ENCODE peak calls at places on chromosome 21, in ten cellular contexts. One of them, this sample, is unnamed.
A peak's percentile ranks its signal among the peaks of the same experiment; 100 is the strongest.

GRCh38 chr21:33951276-33952178 is 35.9 kb upstream of the ATP5PO start:
- DNase-seq in CD14-positive monocyte: no peak
- DNase-seq in fibroblast of the aortic adventitia: peak; percentile 35
- DNase-seq in stomach: no peak
- DNase-seq in GM13976: no peak
- DNase-seq in sigmoid colon: no peak
- DNase-seq in right atrium auricular region: no peak
- DNase-seq in upper lobe of right lung: no peak
- DNase-seq in fibroblast of mammary gland: peak; percentile 75
- DNase-seq in DND-41: no peak
- DNase-seq in this sample: no peak

GRCh38 chr21:41951876-41952567 is 1.8 kb downstream of the C2CD2 start:
- DNase-seq in GM13976: no peak
- DNase-seq in stomach: no peak
- DNase-seq in upper lobe of right lung: no peak
- DNase-seq in fibroblast of the aortic adventitia: no peak
- DNase-seq in CD14-positive monocyte: no peak
- DNase-seq in right atrium auricular region: no peak
- DNase-seq in DND-41: no peak
- DNase-seq in fibroblast of mammary gland: no peak
- DNase-seq in sigmoid colon: no peak
- DNase-seq in this sample: peak; percentile 49

GRCh38 chr21:37427221-37427620 is 60.6 kb downstream of the DYRK1A start:
- DNase-seq in fibroblast of mammary gland: no peak
- DNase-seq in stomach: no peak
- DNase-seq in CD14-positive monocyte: no peak
- DNase-seq in right atrium auricular region: no peak
- DNase-seq in fibroblast of the aortic adventitia: no peak
- DNase-seq in sigmoid colon: no peak
- DNase-seq in GM13976: no peak
- DNase-seq in upper lobe of right lung: no peak
- DNase-seq in DND-41: no peak
- DNase-seq in this sample: no peak

GRCh38 chr21:14797543-14797942 is 251.4 kb upstream of the SAMSN1 start:
- DNase-seq in fibroblast of the aortic adventitia: no peak
- DNase-seq in GM13976: no peak
- DNase-seq in stomach: no peak
- DNase-seq in right atrium auricular region: no peak
- DNase-seq in upper lobe of right lung: no peak
- DNase-seq in DND-41: no peak
- DNase-seq in fibroblast of mammary gland: no peak
- DNase-seq in CD14-positive monocyte: no peak
- DNase-seq in sigmoid colon: no peak
- DNase-seq in this sample: no peak

GRCh38 chr21:36125513-36126121 is 9.3 kb upstream of the CBR3 start:
- DNase-seq in sigmoid colon: no peak
- DNase-seq in stomach: peak; percentile 71
- DNase-seq in GM13976: peak; percentile 53
- DNase-seq in fibroblast of the aortic adventitia: peak; percentile 71
- DNase-seq in CD14-positive monocyte: no peak
- DNase-seq in DND-41: peak; percentile 66
- DNase-seq in fibroblast of mammary gland: peak; percentile 61
- DNase-seq in right atrium auricular region: peak; percentile 67
- DNase-seq in upper lobe of right lung: peak; percentile 70
- DNase-seq in this sample: no peak

GRCh38 chr21:42195378-42196031 is 23.4 kb upstream of the ABCG1 start:
- DNase-seq in DND-41: peak; percentile 51
- DNase-seq in CD14-positive monocyte: peak; percentile 92
- DNase-seq in stomach: no peak
- DNase-seq in GM13976: no peak
- DNase-seq in upper lobe of right lung: peak; percentile 82
- DNase-seq in fibroblast of mammary gland: peak; percentile 66
- DNase-seq in fibroblast of the aortic adventitia: peak; percentile 49
- DNase-seq in sigmoid colon: no peak
- DNase-seq in right atrium auricular region: peak; percentile 63
- DNase-seq in this sample: no peak

GRCh38 chr21:42466700-42467612 is 29.1 kb downstream of the RSPH1 start:
- DNase-seq in CD14-positive monocyte: no peak
- DNase-seq in upper lobe of right lung: no peak
- DNase-seq in GM13976: peak; percentile 57
- DNase-seq in sigmoid colon: no peak
- DNase-seq in DND-41: no peak
- DNase-seq in fibroblast of mammary gland: no peak
- DNase-seq in stomach: no peak
- DNase-seq in right atrium auricular region: no peak
- DNase-seq in fibroblast of the aortic adventitia: peak; percentile 2
- DNase-seq in this sample: no peak

GRCh38 chr21:32782698-32783097 is 11.1 kb upstream of the PAXBP1 start:
- DNase-seq in DND-41: no peak
- DNase-seq in GM13976: no peak
- DNase-seq in right atrium auricular region: no peak
- DNase-seq in upper lobe of right lung: no peak
- DNase-seq in sigmoid colon: no peak
- DNase-seq in fibroblast of the aortic adventitia: peak; percentile 36
- DNase-seq in CD14-positive monocyte: no peak
- DNase-seq in stomach: no peak
- DNase-seq in fibroblast of mammary gland: peak; percentile 25
- DNase-seq in this sample: no peak

GRCh38 chr21:42731264-42732032 is 78.0 kb downstream of the PDE9A start:
- DNase-seq in fibroblast of the aortic adventitia: no peak
- DNase-seq in fibroblast of mammary gland: no peak
- DNase-seq in right atrium auricular region: no peak
- DNase-seq in upper lobe of right lung: no peak
- DNase-seq in GM13976: peak; percentile 8
- DNase-seq in stomach: no peak
- DNase-seq in CD14-positive monocyte: no peak
- DNase-seq in sigmoid colon: peak; percentile 88
- DNase-seq in DND-41: no peak
- DNase-seq in this sample: no peak

GRCh38 chr21:33036430-33037162 is 10.9 kb downstream of the OLIG2 start:
- DNase-seq in upper lobe of right lung: no peak
- DNase-seq in stomach: peak; percentile 32
- DNase-seq in CD14-positive monocyte: peak; percentile 90
- DNase-seq in fibroblast of mammary gland: peak; percentile 61
- DNase-seq in right atrium auricular region: no peak
- DNase-seq in sigmoid colon: peak; percentile 68
- DNase-seq in fibroblast of the aortic adventitia: peak; percentile 58
- DNase-seq in DND-41: peak; percentile 62
- DNase-seq in GM13976: no peak
- DNase-seq in this sample: no peak

GRCh38 chr21:16079830-16080229 is 350.0 kb downstream of the USP25 start:
- DNase-seq in DND-41: no peak
- DNase-seq in right atrium auricular region: no peak
- DNase-seq in CD14-positive monocyte: no peak
- DNase-seq in upper lobe of right lung: no peak
- DNase-seq in fibroblast of the aortic adventitia: peak; percentile 37
- DNase-seq in fibroblast of mammary gland: peak; percentile 83
- DNase-seq in GM13976: no peak
- DNase-seq in stomach: no peak
- DNase-seq in sigmoid colon: no peak
- DNase-seq in this sample: no peak

GRCh38 chr21:24045775-24046215 is 1561.5 kb downstream of the MRPL39 start:
- DNase-seq in stomach: peak; percentile 66
- DNase-seq in right atrium auricular region: peak; percentile 77
- DNase-seq in DND-41: peak; percentile 35
- DNase-seq in GM13976: no peak
- DNase-seq in CD14-positive monocyte: no peak
- DNase-seq in fibroblast of the aortic adventitia: peak; percentile 78
- DNase-seq in sigmoid colon: peak; percentile 70
- DNase-seq in fibroblast of mammary gland: peak; percentile 86
- DNase-seq in upper lobe of right lung: no peak
- DNase-seq in this sample: no peak

GRCh38 chr21:37410639-37411038 is 44.1 kb downstream of the DYRK1A start:
- DNase-seq in DND-41: no peak
- DNase-seq in sigmoid colon: no peak
- DNase-seq in fibroblast of mammary gland: no peak
- DNase-seq in right atrium auricular region: no peak
- DNase-seq in fibroblast of the aortic adventitia: no peak
- DNase-seq in stomach: no peak
- DNase-seq in GM13976: no peak
- DNase-seq in CD14-positive monocyte: no peak
- DNase-seq in upper lobe of right lung: no peak
- DNase-seq in this sample: no peak

GRCh38 chr21:27149034-27149433 is 182.1 kb upstream of the ADAMTS5 start:
- DNase-seq in GM13976: no peak
- DNase-seq in upper lobe of right lung: no peak
- DNase-seq in fibroblast of mammary gland: no peak
- DNase-seq in right atrium auricular region: no peak
- DNase-seq in fibroblast of the aortic adventitia: peak; percentile 80
- DNase-seq in stomach: no peak
- DNase-seq in CD14-positive monocyte: no peak
- DNase-seq in DND-41: no peak
- DNase-seq in sigmoid colon: no peak
- DNase-seq in this sample: no peak

GRCh38 chr21:21029159-21029558 is 30.9 kb downstream of the NCAM2 start:
- DNase-seq in fibroblast of the aortic adventitia: peak; percentile 8
- DNase-seq in CD14-positive monocyte: no peak
- DNase-seq in sigmoid colon: no peak
- DNase-seq in right atrium auricular region: no peak
- DNase-seq in stomach: no peak
- DNase-seq in fibroblast of mammary gland: no peak
- DNase-seq in GM13976: no peak
- DNase-seq in upper lobe of right lung: no peak
- DNase-seq in DND-41: peak; percentile 33
- DNase-seq in this sample: no peak

GRCh38 chr21:32813265-32813903 is 41.8 kb upstream of the PAXBP1 start:
- DNase-seq in stomach: no peak
- DNase-seq in DND-41: no peak
- DNase-seq in fibroblast of the aortic adventitia: no peak
- DNase-seq in fibroblast of mammary gland: no peak
- DNase-seq in sigmoid colon: no peak
- DNase-seq in CD14-positive monocyte: no peak
- DNase-seq in upper lobe of right lung: no peak
- DNase-seq in right atrium auricular region: no peak
- DNase-seq in GM13976: peak; percentile 30
- DNase-seq in this sample: no peak

DNA sequence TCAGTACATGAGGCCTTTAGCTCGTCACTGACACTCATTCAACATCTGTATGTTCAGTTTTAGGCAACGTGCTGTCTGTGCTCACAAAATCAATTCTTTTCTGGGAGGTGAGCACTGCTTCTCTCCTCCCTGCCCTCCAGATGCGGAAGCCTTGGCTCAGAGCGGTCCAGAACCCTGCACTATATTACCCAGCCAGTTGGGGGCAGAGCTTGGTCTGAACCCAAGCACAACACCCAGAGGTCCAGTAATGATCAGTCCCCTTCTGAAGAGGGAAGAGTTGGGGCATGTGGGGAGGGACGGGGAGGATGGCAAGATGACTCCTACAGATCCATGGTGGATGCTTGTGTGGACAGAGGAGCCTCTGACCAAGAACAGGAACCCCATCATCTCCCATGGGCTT is 5.6 kb upstream of the DSCAM start:
- DNase-seq in upper lobe of right lung: no peak
- DNase-seq in CD14-positive monocyte: no peak
- DNase-seq in sigmoid colon: no peak
- DNase-seq in GM13976: no peak
- DNase-seq in right atrium auricular region: no peak
- DNase-seq in fibroblast of mammary gland: no peak
- DNase-seq in fibroblast of the aortic adventitia: no peak
- DNase-seq in DND-41: no peak
- DNase-seq in stomach: no peak
- DNase-seq in this sample: no peak
- TF ChIP-seq CTCF in upper lobe of right lung: no peak
- TF ChIP-seq CTCF in CD14-positive monocyte: no peak
- TF ChIP-seq CTCF in sigmoid colon: no peak
- TF ChIP-seq CTCF in GM13976: no peak
- TF ChIP-seq CTCF in right atrium auricular region: no peak
- TF ChIP-seq CTCF in fibroblast of mammary gland: no peak
- TF ChIP-seq CTCF in fibroblast of the aortic adventitia: no peak
- TF ChIP-seq CTCF in DND-41: peak; percentile 34
- TF ChIP-seq CTCF in stomach: no peak
- TF ChIP-seq CTCF in this sample: no peak

GRCh38 chr21:38853421-38853919 is 47.7 kb downstream of the ETS2 start:
- DNase-seq in right atrium auricular region: no peak
- DNase-seq in sigmoid colon: no peak
- DNase-seq in fibroblast of mammary gland: peak; percentile 95
- DNase-seq in stomach: peak; percentile 53
- DNase-seq in CD14-positive monocyte: peak; percentile 80
- DNase-seq in DND-41: peak; percentile 72
- DNase-seq in fibroblast of the aortic adventitia: peak; percentile 85
- DNase-seq in upper lobe of right lung: no peak
- DNase-seq in GM13976: no peak
- DNase-seq in this sample: no peak
- TF ChIP-seq CTCF in right atrium auricular region: no peak
- TF ChIP-seq CTCF in sigmoid colon: no peak
- TF ChIP-seq CTCF in fibroblast of mammary gland: no peak
- TF ChIP-seq CTCF in stomach: no peak
- TF ChIP-seq CTCF in CD14-positive monocyte: no peak
- TF ChIP-seq CTCF in DND-41: no peak
- TF ChIP-seq CTCF in fibroblast of the aortic adventitia: no peak
- TF ChIP-seq CTCF in upper lobe of right lung: no peak
- TF ChIP-seq CTCF in GM13976: no peak
- TF ChIP-seq CTCF in this sample: no peak

GRCh38 chr21:35026617-35027557 is 22.2 kb downstream of the RUNX1 start:
- DNase-seq in DND-41: peak; percentile 96
- DNase-seq in sigmoid colon: peak; percentile 71
- DNase-seq in GM13976: peak; percentile 75
- DNase-seq in stomach: peak; percentile 74
- DNase-seq in fibroblast of mammary gland: no peak
- DNase-seq in right atrium auricular region: peak; percentile 62
- DNase-seq in fibroblast of the aortic adventitia: peak; percentile 46
- DNase-seq in CD14-positive monocyte: peak; percentile 70
- DNase-seq in upper lobe of right lung: peak; percentile 86
- DNase-seq in this sample: no peak
- TF ChIP-seq CTCF in DND-41: peak; percentile 35
- TF ChIP-seq CTCF in sigmoid colon: no peak
- TF ChIP-seq CTCF in GM13976: peak; percentile 4
- TF ChIP-seq CTCF in stomach: no peak
- TF ChIP-seq CTCF in fibroblast of mammary gland: no peak
- TF ChIP-seq CTCF in right atrium auricular region: no peak
- TF ChIP-seq CTCF in fibroblast of the aortic adventitia: no peak
- TF ChIP-seq CTCF in CD14-positive monocyte: no peak
- TF ChIP-seq CTCF in upper lobe of right lung: no peak
- TF ChIP-seq CTCF in this sample: peak; percentile 20

GRCh38 chr21:18524097-18524496 is 120.5 kb upstream of the TMPRSS15 start:
- DNase-seq in CD14-positive monocyte: no peak
- DNase-seq in GM13976: no peak
- DNase-seq in fibroblast of mammary gland: no peak
- DNase-seq in stomach: no peak
- DNase-seq in DND-41: no peak
- DNase-seq in fibroblast of the aortic adventitia: no peak
- DNase-seq in right atrium auricular region: no peak
- DNase-seq in sigmoid colon: no peak
- DNase-seq in upper lobe of right lung: no peak
- DNase-seq in this sample: no peak

GRCh38 chr21:18517905-18518566 is 114.5 kb upstream of the TMPRSS15 start:
- DNase-seq in CD14-positive monocyte: no peak
- DNase-seq in GM13976: no peak
- DNase-seq in upper lobe of right lung: no peak
- DNase-seq in stomach: no peak
- DNase-seq in DND-41: no peak
- DNase-seq in fibroblast of mammary gland: no peak
- DNase-seq in fibroblast of the aortic adventitia: no peak
- DNase-seq in sigmoid colon: no peak
- DNase-seq in right atrium auricular region: no peak
- DNase-seq in this sample: no peak

GRCh38 chr21:18521204-18521603 is 117.6 kb upstream of the TMPRSS15 start:
- DNase-seq in GM13976: no peak
- DNase-seq in CD14-positive monocyte: no peak
- DNase-seq in fibroblast of mammary gland: no peak
- DNase-seq in sigmoid colon: no peak
- DNase-seq in upper lobe of right lung: no peak
- DNase-seq in right atrium auricular region: no peak
- DNase-seq in stomach: no peak
- DNase-seq in fibroblast of the aortic adventitia: no peak
- DNase-seq in DND-41: no peak
- DNase-seq in this sample: no peak

GRCh38 chr21:18522181-18522771 is 118.7 kb upstream of the TMPRSS15 start:
- DNase-seq in right atrium auricular region: no peak
- DNase-seq in GM13976: no peak
- DNase-seq in sigmoid colon: no peak
- DNase-seq in fibroblast of the aortic adventitia: peak; percentile 8
- DNase-seq in CD14-positive monocyte: no peak
- DNase-seq in fibroblast of mammary gland: no peak
- DNase-seq in DND-41: no peak
- DNase-seq in stomach: no peak
- DNase-seq in upper lobe of right lung: no peak
- DNase-seq in this sample: no peak
- TF ChIP-seq CTCF in right atrium auricular region: no peak
- TF ChIP-seq CTCF in GM13976: no peak
- TF ChIP-seq CTCF in sigmoid colon: peak; percentile 25
- TF ChIP-seq CTCF in fibroblast of the aortic adventitia: no peak
- TF ChIP-seq CTCF in CD14-positive monocyte: no peak
- TF ChIP-seq CTCF in fibroblast of mammary gland: no peak
- TF ChIP-seq CTCF in DND-41: no peak
- TF ChIP-seq CTCF in stomach: no peak
- TF ChIP-seq CTCF in upper lobe of right lung: no peak
- TF ChIP-seq CTCF in this sample: peak; percentile 91